ENCODE peak calls at places on chromosomes 3 and 15, in four cellular contexts. T is ecto neural progenitor cell, I is fibroblast of mammary gland, P is AG09319. D is an unnamed sample.

GRCh38 chr3:186746008-186746407 is 28.8 kb downstream of the KNG1 start:
- DNase-seq in T (no peak), I (peak), P (no peak), D (peak)

GRCh38 chr15:82850242-82850591 is 40.8 kb downstream of the WHAMM start:
- DNase-seq in T (no peak), I (peak), P (no peak), D (peak)

GRCh38 chr15:80693682-80694623 is 1.2 kb upstream of the ABHD17C start:
- DNase-seq in T (no peak), I (peak), P (no peak), D (no peak)

GRCh38 chr15:74011610-74012009 is 17.1 kb downstream of the PML start:
- DNase-seq in T (no peak), I (peak), P (no peak), D (peak)

GRCh38 chr3:67301556-67301955 is 303.4 kb downstream of the KBTBD8 start:
- DNase-seq in T (no peak), I (no peak), P (no peak), D (no peak)

GRCh38 chr3:9194509-9195184 is 54.8 kb downstream of the SRGAP3 start:
- DNase-seq in T (no peak), I (no peak), P (no peak), D (no peak)

GRCh38 chr3:24137958-24138875 is 193.1 kb downstream of the NR1D2 start:
- DNase-seq in T (no peak), I (no peak), P (no peak), D (no peak)

GRCh38 chr15:57085267-57085666 is 166.8 kb downstream of the TCF12 start:
- DNase-seq in T (no peak), I (peak), P (no peak), D (no peak)

GRCh38 chr3:187935623-187936156 is 190.4 kb upstream of the BCL6 start:
- DNase-seq in T (no peak), I (no peak), P (no peak), D (no peak)

GRCh38 chr3:26963356-26963742 is 340.8 kb downstream of the LRRC3B start:
- DNase-seq in T (no peak), I (no peak), P (no peak), D (no peak)

GRCh38 chr15:58545307-58546065 is 113.7 kb downstream of the LIPC start:
- DNase-seq in T (no peak), I (no peak), P (no peak), D (peak)

GRCh38 chr15:49990835-49991540 is 128.0 kb downstream of the ATP8B4 start:
- DNase-seq in T (no peak), I (peak), P (peak), D (no peak)